ENCODE peak calls at places on chromosomes 7 and 10, in eight cellular contexts. Q, D, B, Z, T, I, E and P are unnamed samples.

GRCh38 chr10:119446441-119447277 is 95.9 kb downstream of the RGS10 start:
- DNase-seq in T (no peak), E (no peak), D (no peak), Q (no peak), B (no peak), Z (no peak), I (no peak), P (no peak)

GRCh38 chr7:101924171-101924570 is 106.7 kb downstream of the CUX1 start:
- DNase-seq in D (no peak), T (no peak), I (peak; percentile 86), B (peak; percentile 74), E (no peak), Q (peak; percentile 54), Z (no peak), P (peak; percentile 72)

GRCh38 chr7:158277219-158278141 is 310.1 kb downstream of the PTPRN2 start:
- DNase-seq in Z (no peak), D (no peak), Q (no peak), B (peak; percentile 13), I (no peak), E (no peak), T (no peak), P (no peak)

GRCh38 chr7:151537818-151538561 is 18.3 kb upstream of the RHEB start:
- DNase-seq in I (peak; percentile 18), T (no peak), Q (peak; percentile 39), Z (no peak), B (no peak), D (no peak), E (no peak), P (no peak)

GRCh38 chr10:68997216-68997615 is 8.6 kb downstream of the KIFBP start:
- DNase-seq in Z (no peak), E (no peak), B (no peak), I (no peak), D (no peak), T (no peak), Q (no peak), P (no peak)

GRCh38 chr7:112204776-112205347 is 1.3 kb downstream of the DOCK4 start:
- DNase-seq in T (no peak), Z (peak; percentile 14), E (no peak), I (no peak), D (no peak), B (no peak), Q (no peak), P (no peak)

GRCh38 chr10:75825220-75825619 is 393.8 kb downstream of the LRMDA start:
- DNase-seq in B (no peak), E (no peak), T (no peak), Z (no peak), I (no peak), D (no peak), Q (no peak), P (no peak)

GRCh38 chr7:76358478-76359110 is at the start of gene YWHAG:
- DNase-seq in Z (no peak), D (peak; percentile 95), Q (peak; percentile 90), E (peak; percentile 65), B (peak; percentile 91), T (peak; percentile 92), I (peak; percentile 85), P (peak; percentile 57)

GRCh38 chr10:93977442-93977841 is 16.3 kb upstream of the PLCE1 start:
- DNase-seq in B (no peak), I (no peak), Q (no peak), T (no peak), E (no peak), Z (no peak), D (no peak), P (no peak)

GRCh38 chr7:24573554-24574338 is 494 bp downstream of the PALS2 start:
- DNase-seq in D (peak; percentile 43), Q (peak; percentile 49), I (peak; percentile 50), Z (peak; percentile 31), B (peak; percentile 53), T (peak; percentile 33), E (no peak), P (peak; percentile 44)

GRCh38 chr7:99092064-99092720 is 51.7 kb downstream of the SMURF1 start:
- DNase-seq in Z (no peak), D (no peak), B (no peak), E (no peak), T (no peak), Q (no peak), I (no peak), P (no peak)

GRCh38 chr10:66916030-66916429 is 9.8 kb upstream of the LRRTM3 start:
- DNase-seq in T (no peak), B (no peak), Z (no peak), Q (no peak), I (no peak), D (no peak), E (no peak), P (no peak)

DNA sequence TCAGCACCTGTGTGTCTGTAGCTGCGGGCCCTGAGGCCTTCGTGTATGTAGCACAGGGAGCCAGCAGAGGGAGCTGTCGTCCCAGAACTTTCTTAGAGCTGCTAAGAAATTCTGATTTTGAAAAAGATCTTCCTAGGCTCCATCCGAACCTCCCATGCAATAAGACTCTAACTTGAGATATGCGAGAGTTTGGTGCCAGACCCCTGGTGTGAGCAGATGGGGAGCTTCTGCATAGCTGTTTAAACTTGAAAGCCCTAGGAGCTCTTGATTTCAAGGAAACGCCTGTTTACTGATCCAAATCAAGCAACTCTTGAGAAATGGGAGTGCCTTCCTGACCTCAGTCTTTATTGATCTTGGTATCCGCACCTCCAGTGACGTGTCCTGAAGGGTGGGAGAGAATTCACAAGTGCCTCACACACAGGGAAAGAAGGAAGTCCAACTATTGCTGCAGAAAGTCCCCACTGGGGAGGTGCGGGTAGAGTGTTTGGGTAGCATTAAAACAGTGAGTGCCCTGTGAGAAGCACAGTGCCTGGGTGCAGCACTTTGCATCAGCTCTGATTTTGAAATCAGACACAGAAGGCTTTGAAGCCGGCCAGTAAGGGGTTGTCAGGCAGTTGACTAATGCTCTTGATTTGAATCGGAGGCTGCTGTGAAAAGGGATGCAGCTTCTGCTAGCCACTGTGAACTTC is 66.4 kb upstream of the STRIP2 start:
- DNase-seq in E (peak; percentile 2), I (peak; percentile 72), Z (peak; percentile 69), B (peak; percentile 73), D (peak; percentile 68), Q (peak; percentile 69), T (peak; percentile 88), P (peak; percentile 41)
- TF ChIP-seq POLR2A in E (no peak), I (no peak), Z (no peak), B (no peak), D (no peak), Q (no peak), T (peak; percentile 97), P (no peak)

GRCh38 chr10:63521389-63522128 is at the start of gene REEP3:
- DNase-seq in B (peak; percentile 76), Q (peak; percentile 67), Z (peak; percentile 56), T (peak; percentile 66), I (peak; percentile 75), E (peak; percentile 12), D (peak; percentile 83), P (peak; percentile 74)
- TF ChIP-seq POLR2A in B (peak; percentile 35), Q (peak; percentile 77), Z (peak; percentile 67), T (peak; percentile 64), I (peak; percentile 29), E (peak; percentile 49), D (peak; percentile 78), P (peak; percentile 84)

DNA sequence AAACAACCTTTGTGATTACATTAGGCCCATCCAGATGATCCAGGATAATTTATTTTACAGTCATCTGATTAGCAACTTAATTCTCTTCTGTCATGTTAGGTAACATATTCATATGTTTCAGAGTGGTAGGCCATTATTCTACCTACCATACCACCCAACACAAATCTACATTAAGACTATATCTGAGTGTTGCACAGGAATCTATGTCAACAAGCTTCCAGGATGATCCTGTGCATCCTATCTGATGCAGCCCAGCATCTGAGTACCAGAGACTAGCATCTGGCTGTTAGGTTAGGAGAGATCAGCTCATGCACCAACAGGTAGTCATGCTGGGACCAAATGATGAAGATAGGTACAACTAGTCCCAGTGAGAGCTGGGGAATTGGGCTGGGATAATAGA is 1.3 kb upstream of the DDX56 start:
- DNase-seq in Q (no peak), D (no peak), B (no peak), I (no peak), T (no peak), Z (no peak), E (no peak), P (no peak)
- TF ChIP-seq POLR2A in Q (no peak), D (no peak), B (no peak), I (no peak), T (no peak), Z (no peak), E (no peak), P (no peak)

DNA sequence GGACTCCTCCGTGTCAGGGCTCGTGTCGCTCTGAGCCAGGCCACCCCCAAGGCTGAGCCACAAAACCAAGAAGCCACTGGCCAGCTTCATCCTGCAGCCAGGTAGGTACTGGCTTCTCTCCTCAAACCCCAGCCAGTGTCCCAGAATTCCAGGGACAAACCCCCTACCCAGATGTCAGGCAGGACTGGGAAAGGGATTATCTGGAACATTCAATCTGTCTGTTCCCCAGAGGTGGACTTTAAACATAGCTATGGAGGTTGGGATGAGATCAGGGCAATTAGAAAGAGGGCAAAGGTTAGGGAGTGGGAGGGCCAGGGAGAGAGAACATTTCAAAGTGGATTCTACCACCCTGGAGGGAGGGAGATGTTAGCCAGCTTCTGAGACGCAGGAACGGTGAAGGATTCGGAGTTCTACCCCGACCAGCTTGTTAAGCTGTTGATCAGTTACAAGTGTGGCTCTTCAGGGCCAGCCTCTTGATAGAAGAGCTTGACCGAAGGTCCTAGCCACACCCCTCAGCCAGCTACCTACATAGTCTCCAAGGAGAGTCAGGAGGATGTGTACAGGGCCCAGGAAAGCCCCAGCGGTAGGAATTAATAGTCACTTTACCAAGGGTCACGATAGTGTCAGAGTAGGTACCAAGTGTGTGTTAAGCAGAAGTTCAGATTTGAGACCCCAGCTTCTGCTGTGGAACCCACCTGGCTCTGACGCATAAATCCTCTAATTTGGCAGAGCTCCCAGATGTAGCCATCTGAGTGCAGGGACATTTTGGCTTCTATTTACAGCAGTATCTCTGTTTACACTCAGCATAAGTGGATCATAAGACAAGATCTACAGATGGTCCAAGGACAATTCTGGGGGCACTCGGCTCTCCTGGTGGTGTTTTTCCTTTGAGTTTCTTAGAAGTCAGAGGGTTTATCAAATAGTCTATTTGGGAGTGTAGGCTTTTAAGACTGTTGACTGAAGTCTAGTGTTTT is at the start of gene PLA2G12B:
- DNase-seq in Z (no peak), D (no peak), E (no peak), B (no peak), Q (no peak), T (peak; percentile 58), I (no peak), P (no peak)
- TF ChIP-seq POLR2A in Z (no peak), D (no peak), E (no peak), B (no peak), Q (no peak), T (peak; percentile 21), I (no peak), P (no peak)